ENCODE peak calls at places on chromosomes 6 and 20, in six cellular contexts. V is pancreas; P is heart left ventricle; J is tibial artery; B is CD4-positive, alpha-beta T cell; M is epithelial cell of esophagus. N is an unnamed sample.

GRCh38 chr6:150991487-150991886 is 126.0 kb downstream of the MTHFD1L start:
- DNase-seq in V (no peak), B (no peak), M (no peak), P (no peak), J (no peak), N (no peak)

GRCh38 chr6:3211681-3212080 is 15.8 kb downstream of the TUBB2B start:
- DNase-seq in B (no peak), V (peak), J (no peak), P (no peak), M (no peak), N (no peak)

GRCh38 chr6:169224716-169225115 is 28.9 kb downstream of the THBS2 start:
- DNase-seq in B (no peak), P (no peak), J (no peak), V (no peak), M (no peak), N (no peak)

GRCh38 chr20:37096415-37097039 is 730 bp upstream of the RBL1 start:
- DNase-seq in P (no peak), J (no peak), M (no peak), V (no peak), B (no peak), N (no peak)

GRCh38 chr6:6969761-6970223 is 138.0 kb upstream of the RREB1 start:
- DNase-seq in M (peak), V (peak), J (no peak), B (no peak), P (no peak), N (peak)

GRCh38 chr6:155544677-155545076 is 89.0 kb upstream of the NOX3 start:
- DNase-seq in M (no peak), V (no peak), B (no peak), J (no peak), P (no peak), N (no peak)

GRCh38 chr6:166999845-167000253 is 652 bp downstream of the CEP43 start:
- DNase-seq in B (no peak), P (no peak), J (peak), V (no peak), M (no peak), N (no peak)

GRCh38 chr6:3913077-3913957 is 64.1 kb downstream of the FAM50B start:
- DNase-seq in B (no peak), J (peak), P (peak), V (peak), M (peak), N (peak)

GRCh38 chr6:98041921-98042320 is 758.9 kb upstream of the MMS22L start:
- DNase-seq in J (no peak), P (no peak), B (no peak), V (no peak), M (no peak), N (no peak)

GRCh38 chr6:98037571-98037970 is 754.6 kb upstream of the MMS22L start:
- DNase-seq in B (no peak), P (no peak), V (no peak), M (no peak), J (no peak), N (no peak)

GRCh38 chr6:98041072-98041471 is 758.1 kb upstream of the MMS22L start:
- DNase-seq in B (no peak), J (no peak), M (no peak), P (no peak), V (no peak), N (no peak)

GRCh38 chr6:98039876-98040605 is 757.0 kb upstream of the MMS22L start:
- DNase-seq in B (no peak), P (no peak), M (peak), J (no peak), V (no peak), N (no peak)

GRCh38 chr6:98039443-98039842 is 756.4 kb upstream of the MMS22L start:
- DNase-seq in P (no peak), M (no peak), J (no peak), B (no peak), V (no peak), N (no peak)
- TF ChIP-seq CTCF in P (no peak), M (no peak), J (no peak), B (no peak), V (no peak), N (no peak)

DNA sequence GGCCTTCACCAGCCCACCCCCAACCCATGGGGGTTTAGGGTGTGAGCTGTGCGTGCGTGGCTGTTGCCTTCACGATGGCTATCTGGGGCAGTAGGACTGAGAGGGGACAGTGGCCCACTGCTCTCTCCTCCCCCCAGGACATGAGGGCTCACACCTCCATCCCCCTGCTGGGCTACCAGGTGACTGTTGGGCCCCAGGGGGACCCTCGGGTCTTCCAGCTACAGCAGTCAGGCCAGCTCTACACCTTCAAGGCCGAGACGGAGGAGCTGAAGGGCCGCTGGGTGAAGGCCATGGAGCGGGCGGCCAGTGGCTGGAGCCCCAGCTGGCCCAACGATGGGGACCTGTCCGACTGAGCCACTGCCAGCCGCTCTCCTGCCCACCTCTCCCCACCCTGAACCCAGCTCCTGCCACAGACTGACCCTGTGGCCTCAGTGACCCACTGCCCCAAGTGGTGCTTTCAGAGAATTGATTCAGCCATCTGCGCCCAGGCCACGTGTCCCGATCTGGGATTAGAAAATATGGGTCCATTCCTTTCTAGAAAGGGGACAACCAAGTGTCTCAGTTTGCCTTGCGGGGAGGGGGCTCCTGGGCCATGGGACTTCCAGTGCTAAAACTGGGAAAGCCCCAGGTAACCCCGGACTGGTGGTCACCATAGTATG is 22.5 kb downstream of the FGD2 start:
- DNase-seq in B (no peak), J (no peak), P (no peak), M (no peak), V (no peak), N (no peak)
- TF ChIP-seq CTCF in B (no peak), J (no peak), P (no peak), M (no peak), V (no peak), N (no peak)

GRCh38 chr6:12719017-12719416 is 2.5 kb downstream of the PHACTR1 start:
- DNase-seq in P (no peak), V (no peak), B (no peak), J (no peak), M (no peak), N (no peak)
- TF ChIP-seq CTCF in P (no peak), V (no peak), B (no peak), J (no peak), M (no peak), N (no peak)

GRCh38 chr6:33720998-33721397 is 9.5 kb upstream of the UQCC2 start:
- DNase-seq in B (no peak), M (no peak), V (peak), J (no peak), P (no peak), N (no peak)
- TF ChIP-seq CTCF in B (no peak), M (no peak), V (no peak), J (no peak), P (no peak), N (no peak)

GRCh38 chr6:684831-685636 is 7.9 kb downstream of the EXOC2 start:
- DNase-seq in P (no peak), J (no peak), M (peak), V (no peak), B (no peak), N (no peak)

GRCh38 chr6:689223-689622 is 3.7 kb downstream of the EXOC2 start:
- DNase-seq in V (no peak), B (no peak), P (no peak), M (no peak), J (no peak), N (no peak)

GRCh38 chr6:680666-681374 is 12.1 kb downstream of the EXOC2 start:
- DNase-seq in V (no peak), B (no peak), P (no peak), M (peak), J (no peak), N (no peak)

GRCh38 chr6:683742-684440 is 9.0 kb downstream of the EXOC2 start:
- DNase-seq in M (no peak), B (no peak), V (no peak), P (no peak), J (no peak), N (no peak)

DNA sequence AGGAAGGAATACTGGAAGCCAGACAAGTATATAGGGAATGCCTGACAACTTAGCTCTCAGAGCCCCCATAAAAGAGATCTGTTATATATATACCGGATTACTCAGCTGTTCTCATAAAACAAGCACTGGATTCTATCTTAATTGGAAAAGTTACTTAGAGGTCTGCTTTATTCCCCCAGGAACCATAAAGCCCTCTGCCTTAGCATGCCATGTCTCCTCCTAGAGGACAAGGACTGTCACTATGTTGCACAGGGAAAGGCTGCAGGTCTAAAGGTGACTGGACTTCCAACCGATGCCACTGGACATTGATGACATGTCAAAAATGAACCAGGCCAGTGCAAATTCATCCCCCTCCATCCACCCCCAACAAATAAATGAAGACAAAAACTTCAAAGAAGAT is 6.4 kb downstream of the EXOC2 start:
- DNase-seq in V (no peak), P (no peak), M (no peak), J (no peak), B (no peak), N (no peak)
- TF ChIP-seq CTCF in V (no peak), P (peak), M (peak), J (no peak), B (no peak), N (peak)

GRCh38 chr6:42086046-42086664 is 35.8 kb downstream of the TAF8 start:
- DNase-seq in M (no peak), P (no peak), V (peak), B (no peak), J (no peak), N (no peak)
- TF ChIP-seq CTCF in M (peak), P (peak), V (no peak), B (no peak), J (no peak), N (no peak)

GRCh38 chr6:80235647-80236046 is 129.2 kb downstream of the BCKDHB start:
- DNase-seq in P (no peak), J (no peak), B (no peak), V (no peak), M (no peak), N (no peak)
- TF ChIP-seq CTCF in P (no peak), J (no peak), B (no peak), V (no peak), M (no peak), N (no peak)

GRCh38 chr6:39870950-39871349 is 63.3 kb downstream of the MOCS1 start:
- DNase-seq in B (no peak), M (no peak), J (no peak), P (no peak), V (no peak), N (no peak)
- TF ChIP-seq CTCF in B (no peak), M (no peak), J (no peak), P (no peak), V (no peak), N (no peak)

DNA sequence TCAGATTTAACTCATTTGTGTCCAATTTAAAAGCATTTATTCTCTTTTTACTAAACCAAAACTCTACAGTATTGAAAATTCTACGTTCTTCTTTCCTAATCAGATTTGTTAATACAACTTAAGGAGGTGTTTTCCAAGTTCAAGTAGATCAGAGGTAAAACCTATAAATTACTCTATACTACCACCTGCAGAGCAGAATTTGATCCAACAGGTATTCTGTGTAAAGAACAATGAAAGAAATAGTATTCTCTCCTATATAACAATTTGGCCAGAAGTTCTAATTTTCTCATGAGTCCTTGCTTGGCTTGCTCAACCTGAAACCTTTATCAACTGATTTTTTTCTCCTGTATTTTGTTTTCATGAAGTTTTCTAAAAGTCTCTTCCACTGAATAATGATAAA is 28.5 kb upstream of the DST start:
- DNase-seq in B (no peak), M (peak), P (no peak), J (no peak), V (no peak), N (no peak)
- TF ChIP-seq CTCF in B (no peak), M (peak), P (no peak), J (no peak), V (no peak), N (peak)